ENCODE peak calls at places on chromosomes 7 and 10, in four cellular contexts. M, C, J and K are unnamed samples.

GRCh38 chr7:33554576-33554975 is 350.8 kb upstream of the BMPER start:
- DNase-seq in M (no peak), J (no peak), C (no peak), K (no peak)

GRCh38 chr10:22700489-22700888 is 13.9 kb downstream of the PIP4K2A start:
- DNase-seq in C (no peak), J (no peak), M (no peak), K (no peak)

GRCh38 chr7:116418524-116418923 is 81.0 kb upstream of the CAV2 start:
- DNase-seq in J (no peak), C (no peak), M (no peak), K (no peak)

GRCh38 chr10:62811159-62811875 is 4.8 kb downstream of the EGR2 start:
- DNase-seq in J (no peak), C (no peak), M (peak; percentile 42), K (no peak)

GRCh38 chr7:76262683-76263402 is 39.6 kb upstream of the HSPB1 start:
- DNase-seq in C (peak; percentile 73), J (peak; percentile 85), M (no peak), K (peak; percentile 64)

GRCh38 chr7:101165958-101166602 is 711 bp upstream of the VGF start:
- DNase-seq in M (no peak), C (peak; percentile 38), J (no peak), K (no peak)

GRCh38 chr10:34003561-34003960 is 669.1 kb upstream of the NRP1 start:
- DNase-seq in J (no peak), C (no peak), M (no peak), K (no peak)

GRCh38 chr7:16543456-16543855 is 16.8 kb downstream of the LRRC72 start:
- DNase-seq in M (no peak), J (no peak), C (no peak), K (no peak)

GRCh38 chr10:93410697-93411348 is 71.3 kb downstream of the MYOF start:
- DNase-seq in J (no peak), M (no peak), C (no peak), K (no peak)

DNA sequence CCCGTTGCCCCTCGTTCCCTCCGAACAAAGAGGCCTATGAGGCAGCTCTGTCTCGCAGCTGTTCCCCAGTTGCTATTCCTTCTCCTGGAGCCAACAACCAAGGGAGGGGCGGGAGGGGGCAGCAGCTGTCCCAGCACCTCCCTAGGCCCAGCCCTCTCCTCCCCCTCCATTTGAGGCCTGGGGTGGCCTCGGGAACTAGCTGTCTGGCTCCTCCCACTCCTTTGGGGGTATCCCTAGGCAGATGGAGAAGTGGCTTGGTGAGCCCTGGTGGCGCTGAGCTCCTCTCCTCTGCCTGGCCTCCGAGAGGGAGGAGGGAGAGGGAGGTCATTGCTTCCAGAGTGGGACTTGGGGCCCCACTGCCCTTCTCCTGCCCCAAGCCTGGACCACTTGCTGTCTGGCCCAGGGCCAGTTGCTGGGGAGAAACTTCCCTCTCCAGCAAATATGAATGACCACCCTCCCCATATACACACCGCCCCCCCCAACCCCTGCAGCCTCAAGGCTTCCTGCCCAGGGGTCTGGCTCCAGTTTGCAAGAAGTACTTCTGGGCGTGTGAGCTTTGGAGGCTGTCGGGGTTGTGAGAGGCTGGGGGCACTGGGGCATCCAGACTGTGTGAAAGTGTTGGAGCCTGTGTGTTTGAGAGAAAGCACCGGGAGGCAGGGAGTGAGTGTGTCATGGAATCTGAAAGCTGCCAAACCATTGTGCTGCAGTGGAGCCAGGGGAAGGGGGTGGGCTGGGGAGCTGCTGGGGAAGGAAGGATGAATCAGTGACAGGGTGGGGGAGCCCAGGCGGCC is 3.1 kb downstream of the FLNC start:
- DNase-seq in M (peak; percentile 29), C (peak; percentile 96), J (no peak), K (peak; percentile 59)
- TF ChIP-seq POLR2A in M (no peak), C (no peak), J (no peak), K (no peak)

GRCh38 chr7:94580601-94581000 is 71.0 kb downstream of the CASD1 start:
- DNase-seq in M (no peak), J (peak; percentile 85), C (no peak), K (no peak)

GRCh38 chr7:94588090-94588489 is 67.8 kb downstream of the SGCE start:
- DNase-seq in J (no peak), C (no peak), M (no peak), K (no peak)

GRCh38 chr7:94578615-94579014 is 69.0 kb downstream of the CASD1 start:
- DNase-seq in C (no peak), J (no peak), M (no peak), K (no peak)

DNA sequence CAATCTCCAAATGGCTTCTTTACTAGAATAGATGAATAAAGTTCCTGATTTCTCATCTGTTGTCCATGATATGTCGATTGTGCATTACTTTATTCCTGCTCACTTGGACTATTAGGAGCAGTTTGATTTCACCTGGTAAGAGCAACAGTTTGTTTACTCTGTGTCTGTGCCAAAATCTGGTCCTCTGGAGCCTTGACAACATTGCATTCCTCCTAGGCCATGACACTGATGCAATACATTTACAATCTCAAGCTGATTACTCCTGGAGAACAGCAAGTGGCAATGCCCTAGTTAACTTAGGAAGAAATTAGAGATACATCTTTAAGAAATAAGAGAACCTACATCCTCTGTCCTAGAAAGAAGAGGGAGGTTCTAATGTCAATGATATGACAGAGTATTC is 71.8 kb downstream of the SGCE start:
- DNase-seq in C (no peak), J (no peak), M (no peak), K (no peak)
- TF ChIP-seq POLR2A in C (no peak), J (no peak), M (no peak), K (no peak)

GRCh38 chr7:97117372-97118188 is at the start of gene SDHAF3:
- DNase-seq in C (peak; percentile 97), J (peak; percentile 99), M (peak; percentile 78), K (peak; percentile 34)
- TF ChIP-seq POLR2A in C (peak; percentile 98), J (peak; percentile 96), M (peak; percentile 95), K (peak; percentile 64)

GRCh38 chr7:2232766-2233520 is at the start of gene MAD1L1:
- DNase-seq in J (peak; percentile 90), M (peak; percentile 91), C (peak; percentile 88), K (peak; percentile 100)
- TF ChIP-seq POLR2A in J (peak; percentile 82), M (peak; percentile 82), C (peak; percentile 75), K (peak; percentile 96)